ENCODE peak calls at places on chromosomes 16 and 17, in nine cellular contexts. U, Q, M, I, H, D, W, G and K are unnamed samples.

GRCh38 chr16:73057369-73058210 is 9.7 kb upstream of the ZFHX3 start:
- DNase-seq in W (peak), M (peak), I (no peak), U (no peak), Q (no peak), G (peak), H (no peak), D (peak), K (peak)

GRCh38 chr17:31427684-31428083 is 36.2 kb downstream of the RAB11FIP4 start:
- DNase-seq in M (no peak), D (no peak), Q (no peak), G (no peak), W (no peak), I (no peak), H (no peak), U (no peak), K (no peak)

GRCh38 chr17:15273141-15273793 is 8.1 kb upstream of the PMP22 start:
- DNase-seq in W (no peak), Q (no peak), I (peak), D (no peak), U (no peak), M (no peak), H (no peak), G (no peak), K (no peak)

GRCh38 chr16:74713325-74713724 is 12.7 kb upstream of the MLKL start:
- DNase-seq in G (no peak), M (no peak), Q (no peak), I (no peak), H (no peak), W (no peak), D (no peak), U (no peak), K (no peak)

GRCh38 chr17:76266244-76266938 is 1.2 kb downstream of the UBALD2 start:
- DNase-seq in M (no peak), I (peak), D (no peak), G (no peak), U (no peak), W (no peak), Q (no peak), H (peak), K (no peak)

GRCh38 chr17:12492450-12492849 is 173.2 kb upstream of the MYOCD start:
- DNase-seq in U (no peak), D (no peak), M (no peak), H (peak), G (no peak), W (no peak), Q (no peak), I (no peak), K (no peak)

GRCh38 chr16:59164461-59164860 is 430.3 kb upstream of the GOT2 start:
- DNase-seq in Q (peak), I (no peak), U (no peak), W (peak), G (no peak), M (no peak), D (peak), H (no peak), K (no peak)

GRCh38 chr17:7654832-7655540 is 4.3 kb downstream of the ATP1B2 start:
- DNase-seq in M (no peak), U (no peak), H (no peak), D (no peak), I (peak), W (no peak), G (no peak), Q (no peak), K (no peak)

GRCh38 chr17:43170140-43170765 is 761 bp upstream of the NBR1 start:
- DNase-seq in Q (peak), M (peak), U (peak), I (peak), H (peak), G (peak), W (peak), D (peak), K (peak)

GRCh38 chr16:12111223-12111622 is 134.7 kb downstream of the SNX29 start:
- DNase-seq in M (no peak), D (no peak), G (no peak), H (no peak), I (no peak), W (no peak), U (no peak), Q (no peak), K (no peak)

GRCh38 chr17:49357516-49357915 is 4.5 kb downstream of the ZNF652 start:
- DNase-seq in M (no peak), I (no peak), H (no peak), D (no peak), G (no peak), U (no peak), Q (no peak), W (no peak), K (no peak)

GRCh38 chr16:10959161-10959560 is 14.8 kb downstream of the CLEC16A start:
- DNase-seq in U (no peak), G (no peak), M (no peak), Q (no peak), D (no peak), W (no peak), H (no peak), I (no peak), K (no peak)

GRCh38 chr17:55432358-55433028 is 10.9 kb upstream of the MMD start:
- DNase-seq in D (no peak), H (peak), W (no peak), U (no peak), I (peak), Q (no peak), M (no peak), G (no peak), K (no peak)

GRCh38 chr17:38418693-38419507 is 9.4 kb upstream of the ARHGAP23 start:
- DNase-seq in I (no peak), U (no peak), H (no peak), D (no peak), G (no peak), Q (no peak), W (no peak), M (no peak), K (no peak)

GRCh38 chr16:81337097-81337496 is 22.3 kb downstream of the GAN start:
- DNase-seq in Q (no peak), H (no peak), I (no peak), W (no peak), D (no peak), G (no peak), M (no peak), U (no peak), K (no peak)

GRCh38 chr17:29764748-29765147 is 142.0 kb upstream of the CORO6 start:
- DNase-seq in U (no peak), W (no peak), I (no peak), H (no peak), G (no peak), M (no peak), D (no peak), Q (no peak), K (no peak)

GRCh38 chr16:88754109-88754911 is 30.7 kb downstream of the PIEZO1 start:
- DNase-seq in H (no peak), D (no peak), I (no peak), M (no peak), W (no peak), G (no peak), U (no peak), Q (no peak), K (no peak)

GRCh38 chr16:84052071-84052622 is 9.6 kb upstream of the SLC38A8 start:
- DNase-seq in G (peak), D (no peak), H (no peak), I (no peak), Q (no peak), W (no peak), U (no peak), M (no peak), K (no peak)

GRCh38 chr17:6812295-6812694 is 19.2 kb downstream of the TEKT1 start:
- DNase-seq in G (no peak), M (no peak), W (no peak), U (no peak), Q (no peak), I (no peak), D (no peak), H (no peak), K (no peak)

GRCh38 chr16:564690-565419 is 1.9 kb upstream of the NHLRC4 start:
- DNase-seq in W (no peak), H (no peak), Q (no peak), D (no peak), G (no peak), M (no peak), I (no peak), U (no peak), K (no peak)

GRCh38 chr17:68314916-68315535 is 23.7 kb downstream of the ARSG start:
- DNase-seq in U (no peak), Q (no peak), G (no peak), I (no peak), H (peak), M (no peak), W (no peak), D (no peak), K (no peak)

GRCh38 chr17:75574404-75575093 is 13.1 kb upstream of the MYO15B start:
- DNase-seq in H (no peak), U (no peak), Q (no peak), G (no peak), I (no peak), W (no peak), M (no peak), D (no peak), K (no peak)

GRCh38 chr17:29617125-29617480 is 5.6 kb downstream of the CORO6 start:
- DNase-seq in M (peak), U (no peak), Q (peak), W (peak), G (peak), I (peak), H (peak), D (peak), K (peak)

GRCh38 chr17:32007463-32008298 is 498 bp downstream of the LRRC37B start:
- DNase-seq in U (no peak), Q (peak), W (peak), I (no peak), D (peak), G (peak), H (peak), M (peak), K (no peak)

GRCh38 chr17:50779747-50780363 is 12.5 kb upstream of the ANKRD40CL start:
- DNase-seq in U (no peak), I (no peak), D (no peak), M (no peak), Q (no peak), W (no peak), H (no peak), G (no peak), K (no peak)

GRCh38 chr16:27404163-27404823 is 2.3 kb downstream of the IL21R start:
- DNase-seq in G (no peak), U (peak), Q (no peak), I (no peak), H (no peak), M (no peak), W (no peak), D (no peak), K (no peak)

GRCh38 chr16:79798416-79799053 is 198.0 kb upstream of the MAF start:
- DNase-seq in D (no peak), I (no peak), U (no peak), W (no peak), G (no peak), M (no peak), H (no peak), Q (no peak), K (no peak)

GRCh38 chr17:10624966-10625365 is 32.1 kb downstream of the MYH3 start:
- DNase-seq in D (no peak), G (no peak), Q (no peak), I (no peak), U (no peak), H (no peak), M (no peak), W (no peak), K (no peak)

GRCh38 chr16:88315543-88316105 is 67.1 kb upstream of the ZNF469 start:
- DNase-seq in I (peak), W (peak), Q (peak), G (no peak), H (peak), D (no peak), U (no peak), M (no peak), K (peak)

GRCh38 chr17:68759343-68760140 is 158.4 kb upstream of the FAM20A start:
- DNase-seq in U (peak), I (peak), W (peak), G (peak), Q (peak), H (peak), D (peak), M (peak), K (peak)

GRCh38 chr17:44331249-44331760 is 6.7 kb upstream of the SLC25A39 start:
- DNase-seq in G (no peak), Q (peak), M (peak), U (no peak), W (peak), D (peak), H (peak), I (peak), K (no peak)

GRCh38 chr16:2777231-2777902 is at the start of gene ELOB:
- DNase-seq in D (peak), M (peak), H (peak), I (peak), W (peak), G (peak), Q (peak), U (peak), K (peak)

GRCh38 chr17:39001703-39002637 is 34.8 kb upstream of the FBXO47 start:
- DNase-seq in Q (no peak), W (no peak), M (no peak), U (no peak), H (peak), D (peak), I (peak), G (peak), K (peak)

GRCh38 chr17:38434178-38434665 is 6.0 kb downstream of the ARHGAP23 start:
- DNase-seq in U (no peak), H (no peak), D (no peak), G (no peak), I (no peak), W (no peak), M (no peak), Q (peak), K (no peak)

GRCh38 chr17:73879987-73880386 is 235.7 kb upstream of the SDK2 start:
- DNase-seq in I (no peak), W (no peak), M (no peak), D (no peak), G (no peak), H (no peak), Q (no peak), U (no peak), K (no peak)

GRCh38 chr17:78131172-78132085 is 858 bp downstream of the TMC8 start:
- DNase-seq in H (no peak), I (no peak), W (no peak), D (no peak), Q (no peak), G (no peak), M (peak), U (peak), K (no peak)
- TF ChIP-seq CTCF in H (peak), I (no peak), W (no peak), D (no peak), Q (no peak), G (no peak), M (no peak), U (no peak), K (no peak)

GRCh38 chr16:8868272-8869211 is at the start of gene CARHSP1:
- DNase-seq in H (peak), W (peak), M (peak), Q (peak), G (peak), D (peak), U (peak), I (peak), K (peak)

GRCh38 chr16:8869212-8869987 is 594 bp upstream of the CARHSP1 start:
- DNase-seq in U (no peak), M (no peak), G (no peak), D (peak), H (no peak), Q (no peak), I (no peak), W (no peak), K (no peak)

GRCh38 chr16:8874388-8874787 is 5.6 kb upstream of the CARHSP1 start:
- DNase-seq in G (no peak), I (peak), H (no peak), U (no peak), Q (no peak), W (no peak), M (no peak), D (no peak), K (no peak)

GRCh38 chr16:8872071-8872470 is 3.3 kb upstream of the CARHSP1 start:
- DNase-seq in D (no peak), Q (no peak), I (no peak), H (no peak), U (no peak), G (no peak), W (no peak), M (no peak), K (no peak)

DNA sequence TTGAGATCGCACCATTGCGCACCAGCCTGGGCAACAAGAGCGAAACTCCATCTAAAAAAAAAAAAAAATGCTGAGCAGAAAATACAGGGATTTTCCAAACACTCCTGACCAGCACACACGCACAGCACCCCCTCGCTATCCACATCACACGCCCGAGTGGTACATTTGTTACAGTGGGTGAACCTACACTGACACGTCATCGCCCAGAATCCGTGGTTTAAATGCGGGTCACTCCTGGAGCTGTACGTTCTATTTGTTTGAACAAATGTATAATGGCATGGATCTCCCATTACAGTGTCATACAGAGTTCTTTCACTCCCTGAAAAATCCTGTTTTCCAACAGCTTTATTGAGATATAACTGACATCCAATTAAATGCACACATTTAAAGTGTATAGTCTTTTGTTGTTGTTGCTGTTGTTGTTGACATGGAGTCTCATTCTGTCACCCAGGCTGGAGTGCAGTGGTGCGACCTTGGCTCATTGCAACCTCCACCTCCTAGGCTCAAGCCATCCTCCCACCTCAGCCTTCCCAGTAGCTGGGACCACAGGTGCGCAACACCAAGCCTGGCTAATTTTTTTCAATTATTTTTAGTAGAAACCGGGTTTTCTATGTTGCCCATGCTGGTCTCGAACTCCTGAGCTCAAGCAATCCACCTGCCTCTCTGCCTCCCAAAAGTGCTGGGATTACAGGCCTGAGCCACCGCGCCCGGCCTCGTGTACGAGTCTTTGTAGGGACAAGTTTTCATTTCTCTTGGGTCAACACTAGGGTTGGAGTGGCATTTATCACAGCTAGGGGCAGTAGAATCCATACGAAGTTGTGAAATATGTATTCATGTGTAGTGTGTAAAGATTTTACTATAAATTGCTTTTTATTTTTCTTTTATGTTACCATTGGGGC is 4.4 kb upstream of the CARHSP1 start:
- DNase-seq in D (no peak), G (no peak), Q (no peak), M (no peak), W (no peak), U (no peak), I (no peak), H (no peak), K (no peak)
- TF ChIP-seq CTCF in D (no peak), G (no peak), Q (peak), M (peak), W (peak), U (peak), I (peak), H (peak), K (no peak)

GRCh38 chr17:80029235-80029974 is 6.3 kb downstream of the TBC1D16 start:
- DNase-seq in H (peak), D (no peak), I (peak), W (no peak), Q (no peak), U (no peak), M (no peak), G (peak), K (peak)

GRCh38 chr17:80032614-80033171 is 3.0 kb downstream of the TBC1D16 start:
- DNase-seq in D (no peak), W (no peak), G (no peak), M (no peak), U (no peak), I (no peak), H (no peak), Q (no peak), K (no peak)

GRCh38 chr17:80031691-80032480 is 3.8 kb downstream of the TBC1D16 start:
- DNase-seq in U (no peak), H (no peak), D (no peak), Q (no peak), I (no peak), M (no peak), G (no peak), W (no peak), K (no peak)

GRCh38 chr17:80028030-80028429 is 7.6 kb downstream of the TBC1D16 start:
- DNase-seq in Q (no peak), D (no peak), U (no peak), M (no peak), H (no peak), W (no peak), G (no peak), I (no peak), K (no peak)

GRCh38 chr17:80030730-80031410 is 4.8 kb downstream of the TBC1D16 start:
- DNase-seq in D (no peak), H (peak), U (no peak), Q (no peak), W (no peak), M (no peak), G (peak), I (no peak), K (no peak)
- TF ChIP-seq CTCF in D (no peak), H (peak), U (no peak), Q (no peak), W (no peak), M (no peak), G (no peak), I (no peak), K (no peak)

DNA sequence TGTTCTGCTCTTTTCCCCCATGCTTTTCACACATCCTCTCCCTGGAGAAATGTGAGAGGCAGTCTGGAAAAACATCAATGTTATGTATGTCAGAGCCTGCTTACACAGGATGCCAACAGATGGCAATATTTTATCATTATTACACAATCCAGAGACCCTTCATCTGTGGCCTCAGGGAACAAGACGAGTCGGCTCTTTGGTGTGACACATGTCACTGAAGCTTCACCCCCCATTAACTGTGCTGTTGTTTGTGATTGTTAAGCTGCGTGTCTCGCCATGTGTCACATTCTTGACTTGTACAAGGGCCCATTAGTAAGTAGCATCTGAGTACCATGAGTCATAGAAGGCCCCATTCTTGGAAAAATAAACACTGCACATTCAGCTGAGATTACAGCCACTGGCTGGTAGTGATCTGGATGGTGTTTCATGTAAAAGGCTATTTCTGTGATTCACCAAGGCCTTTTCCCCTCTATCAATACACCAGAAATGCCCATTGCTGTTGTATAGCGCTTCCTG is 682.1 kb upstream of the SOX9 start:
- DNase-seq in D (no peak), M (no peak), Q (no peak), G (no peak), I (peak), W (no peak), H (peak), U (no peak), K (no peak)
- TF ChIP-seq CTCF in D (no peak), M (no peak), Q (no peak), G (no peak), I (no peak), W (no peak), H (no peak), U (peak), K (no peak)

DNA sequence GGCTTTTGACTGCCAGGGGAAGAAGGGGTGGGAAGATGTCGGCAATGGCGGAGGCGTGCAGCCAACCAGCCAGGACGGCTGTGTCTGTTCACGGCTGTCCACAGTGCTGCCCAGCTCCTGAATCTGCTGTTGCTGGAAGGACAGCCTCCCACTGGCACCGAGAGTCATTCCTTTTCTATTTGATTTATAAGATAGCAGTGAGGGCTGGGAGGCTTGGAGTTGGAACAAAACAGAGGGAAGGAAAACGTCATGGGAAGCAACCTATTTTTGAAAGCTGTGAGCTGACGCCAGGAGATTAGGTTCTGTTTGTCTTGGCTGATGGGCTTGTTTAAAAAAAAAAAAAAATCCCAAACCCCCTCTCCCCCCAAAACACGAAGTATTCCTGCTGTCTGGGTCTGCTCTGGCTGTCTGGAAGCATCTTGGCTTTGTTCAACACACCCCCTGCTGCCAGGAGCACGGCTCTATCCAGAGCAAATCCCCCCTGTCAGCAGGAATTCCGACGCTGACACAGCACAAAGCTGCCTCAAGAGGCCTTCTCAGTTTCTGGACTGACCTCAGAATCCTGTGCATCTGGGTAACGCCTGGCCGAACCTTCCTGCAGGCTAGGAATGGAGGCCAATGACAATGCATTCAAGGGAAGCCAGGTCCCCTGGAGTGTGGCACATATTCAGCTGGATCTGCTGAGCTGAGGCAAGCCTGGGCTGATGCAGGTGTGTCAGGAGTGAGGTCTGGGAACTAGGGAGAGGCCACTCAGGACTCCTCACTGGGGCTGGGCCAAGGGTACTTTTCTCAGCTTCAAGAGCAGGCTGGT is 41.0 kb upstream of the SREBF1 start:
- DNase-seq in D (peak), I (peak), H (peak), W (no peak), Q (no peak), G (peak), U (peak), M (no peak), K (peak)
- TF ChIP-seq CTCF in D (no peak), I (no peak), H (no peak), W (no peak), Q (no peak), G (no peak), U (peak), M (no peak), K (peak)